ENCODE peak calls at places on chromosome 16, in seven cellular contexts. I is ELF-1, G is iris pigment epithelial cell, M is cerebellar cortex, S is NCI-H2171, D is T-cell, X is RPMI8226. L is an unnamed sample.

GRCh38 chr16:81632392-81633146 is 146.5 kb upstream of the PLCG2 start:
- DNase-seq in I (no peak), G (peak), M (no peak), S (no peak), D (peak), X (no peak), L (peak)

GRCh38 chr16:5649762-5650445 is 552.3 kb upstream of the EEF2KMT start:
- DNase-seq in I (no peak), G (no peak), M (no peak), S (no peak), D (no peak), X (no peak), L (no peak)

GRCh38 chr16:70653809-70654771 is 7.7 kb downstream of the IL34 start:
- DNase-seq in I (peak), G (peak), M (peak), S (peak), D (peak), X (peak), L (peak)

GRCh38 chr16:1438229-1439057 is 5.9 kb downstream of the CCDC154 start:
- DNase-seq in I (no peak), G (no peak), M (no peak), S (no peak), D (no peak), X (no peak), L (no peak)

GRCh38 chr16:65728172-65728571 is 606.3 kb upstream of the CDH11 start:
- DNase-seq in I (peak), G (no peak), M (no peak), S (no peak), D (no peak), X (no peak), L (no peak)

GRCh38 chr16:56812884-56813283 is 52.1 kb upstream of the SLC12A3 start:
- DNase-seq in I (no peak), G (peak), M (no peak), S (no peak), D (no peak), X (no peak), L (no peak)

GRCh38 chr16:65740716-65741115 is 618.9 kb upstream of the CDH11 start:
- DNase-seq in I (no peak), G (peak), M (no peak), S (no peak), D (no peak), X (no peak), L (no peak)

GRCh38 chr16:28846933-28847273 is 755 bp upstream of the TUFM start:
- DNase-seq in I (no peak), G (no peak), M (peak), S (no peak), D (no peak), X (peak), L (no peak)

GRCh38 chr16:77637939-77638338 is 84.4 kb upstream of the NUDT7 start:
- DNase-seq in I (no peak), G (no peak), M (no peak), S (no peak), D (no peak), X (no peak), L (no peak)

GRCh38 chr16:67198238-67198734 is 645 bp upstream of the ELMO3 start:
- DNase-seq in I (peak), G (peak), M (peak), S (peak), D (no peak), X (no peak), L (no peak)

GRCh38 chr16:57620316-57621231 is 7.9 kb upstream of the ADGRG1 start:
- DNase-seq in I (peak), G (no peak), M (no peak), S (no peak), D (no peak), X (no peak), L (no peak)

GRCh38 chr16:15482068-15482747 is 47.8 kb downstream of the BMERB1 start:
- DNase-seq in I (peak), G (peak), M (peak), S (no peak), D (no peak), X (peak), L (peak)

GRCh38 chr16:49602201-49603041 is 228.8 kb downstream of the C16orf78 start:
- DNase-seq in I (peak), G (no peak), M (peak), S (no peak), D (no peak), X (no peak), L (no peak)

GRCh38 chr16:31404353-31405064 is 11.4 kb downstream of the ITGAD start:
- DNase-seq in I (no peak), G (peak), M (no peak), S (no peak), D (no peak), X (peak), L (peak)

GRCh38 chr16:57178793-57179212 is 7.0 kb downstream of the PSME3IP1 start:
- DNase-seq in I (peak), G (peak), M (no peak), S (no peak), D (no peak), X (no peak), L (no peak)

GRCh38 chr16:56047307-56048234 is 143.7 kb upstream of the GNAO1 start:
- DNase-seq in I (no peak), G (no peak), M (no peak), S (no peak), D (no peak), X (no peak), L (no peak)

GRCh38 chr16:84881702-84882521 is 62.1 kb downstream of the CRISPLD2 start:
- DNase-seq in I (no peak), G (peak), M (no peak), S (no peak), D (no peak), X (no peak), L (peak)

GRCh38 chr16:28260193-28260592 is 32.1 kb upstream of the SBK1 start:
- DNase-seq in I (no peak), G (no peak), M (peak), S (no peak), D (no peak), X (no peak), L (no peak)

GRCh38 chr16:83689385-83689831 is 118.4 kb upstream of the HSBP1 start:
- DNase-seq in I (no peak), G (peak), M (peak), S (no peak), D (no peak), X (no peak), L (peak)

GRCh38 chr16:48501516-48502377 is 108.2 kb downstream of the N4BP1 start:
- DNase-seq in I (no peak), G (peak), M (no peak), S (no peak), D (no peak), X (no peak), L (no peak)

GRCh38 chr16:19294156-19294649 is 8.7 kb downstream of the CLEC19A start:
- DNase-seq in I (no peak), G (peak), M (no peak), S (no peak), D (no peak), X (peak), L (no peak)

GRCh38 chr16:57352636-57353047 is 5.9 kb upstream of the CCL22 start:
- DNase-seq in I (no peak), G (no peak), M (no peak), S (no peak), D (no peak), X (no peak), L (no peak)

GRCh38 chr16:66906916-66907836 is 11.5 kb downstream of the CDH16 start:
- DNase-seq in I (no peak), G (no peak), M (no peak), S (no peak), D (no peak), X (no peak), L (no peak)

GRCh38 chr16:15592324-15592723 is 50.6 kb downstream of the MARF1 start:
- DNase-seq in I (no peak), G (no peak), M (peak), S (no peak), D (peak), X (no peak), L (no peak)

GRCh38 chr16:30931068-30931655 is 7.8 kb downstream of the FBXL19 start:
- DNase-seq in I (no peak), G (no peak), M (no peak), S (no peak), D (no peak), X (no peak), L (no peak)

GRCh38 chr16:67874147-67874771 is 1.4 kb downstream of the EDC4 start:
- DNase-seq in I (no peak), G (no peak), M (no peak), S (no peak), D (no peak), X (no peak), L (no peak)

GRCh38 chr16:64094170-64094960 is 1027.5 kb downstream of the CDH11 start:
- DNase-seq in I (no peak), G (peak), M (peak), S (no peak), D (no peak), X (no peak), L (no peak)

GRCh38 chr16:61366006-61366405 is 670.2 kb downstream of the CDH8 start:
- DNase-seq in I (no peak), G (no peak), M (no peak), S (no peak), D (no peak), X (no peak), L (no peak)

GRCh38 chr16:85870159-85870558 is 28.8 kb upstream of the IRF8 start:
- DNase-seq in I (peak), G (no peak), M (no peak), S (no peak), D (no peak), X (no peak), L (no peak)

GRCh38 chr16:364595-365491 is 5.5 kb downstream of the MRPL28 start:
- DNase-seq in I (no peak), G (no peak), M (no peak), S (no peak), D (no peak), X (peak), L (no peak)

GRCh38 chr16:77306050-77306616 is 106.9 kb downstream of the SYCE1L start:
- DNase-seq in I (no peak), G (no peak), M (peak), S (no peak), D (no peak), X (no peak), L (no peak)

GRCh38 chr16:46974352-46974751 is 878 bp upstream of the DNAJA2 start:
- DNase-seq in I (no peak), G (peak), M (peak), S (no peak), D (no peak), X (peak), L (no peak)

GRCh38 chr16:58265480-58266052 is 29.3 kb downstream of the PRSS54 start:
- DNase-seq in I (no peak), G (no peak), M (no peak), S (no peak), D (no peak), X (no peak), L (no peak)

GRCh38 chr16:11736903-11737302 is 5.8 kb downstream of the TXNDC11 start:
- DNase-seq in I (no peak), G (no peak), M (no peak), S (no peak), D (no peak), X (no peak), L (no peak)

GRCh38 chr16:81545470-81546175 is 101.0 kb downstream of the CMIP start:
- DNase-seq in I (no peak), G (no peak), M (no peak), S (no peak), D (peak), X (no peak), L (no peak)

GRCh38 chr16:78436846-78437245 is 337.4 kb downstream of the WWOX start:
- DNase-seq in I (no peak), G (no peak), M (peak), S (no peak), D (no peak), X (no peak), L (no peak)

L was measured in HS-27A.